ENCODE peak calls at places on chromosomes 13 and 19, in seven cellular contexts. One of them, this sample, is unnamed.

GRCh38 chr13:46355088-46355468 is 32.0 kb downstream of the RUBCNL start:
- DNase-seq in BJ: no peak
- DNase-seq in T-helper 1 cell: no peak
- DNase-seq in stimulated activated CD8-positive, alpha-beta memory T cell treated with anti-CD3 and anti-CD28 coated beads, Interleukin-4, amount 100 ng/mL, for 1 hour: no peak
- DNase-seq in HEK293T: no peak
- DNase-seq in NCI-H1436: no peak
- DNase-seq in NCI-H1048: no peak
- DNase-seq in this sample: no peak

GRCh38 chr19:42248270-42249148 is 6.1 kb upstream of the GSK3A start:
- DNase-seq in BJ: no peak
- DNase-seq in T-helper 1 cell: no peak
- DNase-seq in HEK293T: no peak
- DNase-seq in stimulated activated CD8-positive, alpha-beta memory T cell treated with anti-CD3 and anti-CD28 coated beads, Interleukin-4, amount 100 ng/mL, for 1 hour: no peak
- DNase-seq in NCI-H1436: no peak
- DNase-seq in NCI-H1048: no peak
- DNase-seq in this sample: no peak

GRCh38 chr19:52896431-52897148 is 845 bp downstream of the ZNF320 start:
- DNase-seq in T-helper 1 cell: no peak
- DNase-seq in NCI-H1436: no peak
- DNase-seq in NCI-H1048: no peak
- DNase-seq in BJ: no peak
- DNase-seq in HEK293T: peak; percentile 7
- DNase-seq in stimulated activated CD8-positive, alpha-beta memory T cell treated with anti-CD3 and anti-CD28 coated beads, Interleukin-4, amount 100 ng/mL, for 1 hour: no peak
- DNase-seq in this sample: peak; percentile 59

GRCh38 chr19:54431255-54431838 is 16.1 kb downstream of the TTYH1 start:
- DNase-seq in NCI-H1436: no peak
- DNase-seq in NCI-H1048: no peak
- DNase-seq in stimulated activated CD8-positive, alpha-beta memory T cell treated with anti-CD3 and anti-CD28 coated beads, Interleukin-4, amount 100 ng/mL, for 1 hour: no peak
- DNase-seq in HEK293T: no peak
- DNase-seq in T-helper 1 cell: no peak
- DNase-seq in BJ: no peak
- DNase-seq in this sample: no peak

GRCh38 chr19:52670046-52670445 is 31.9 kb upstream of the ZNF83 start:
- DNase-seq in HEK293T: no peak
- DNase-seq in BJ: no peak
- DNase-seq in stimulated activated CD8-positive, alpha-beta memory T cell treated with anti-CD3 and anti-CD28 coated beads, Interleukin-4, amount 100 ng/mL, for 1 hour: no peak
- DNase-seq in NCI-H1436: no peak
- DNase-seq in T-helper 1 cell: no peak
- DNase-seq in NCI-H1048: no peak
- DNase-seq in this sample: no peak

GRCh38 chr13:39895254-39895653 is 239.8 kb downstream of the COG6 start:
- DNase-seq in NCI-H1436: no peak
- DNase-seq in HEK293T: no peak
- DNase-seq in BJ: no peak
- DNase-seq in NCI-H1048: no peak
- DNase-seq in stimulated activated CD8-positive, alpha-beta memory T cell treated with anti-CD3 and anti-CD28 coated beads, Interleukin-4, amount 100 ng/mL, for 1 hour: no peak
- DNase-seq in T-helper 1 cell: no peak
- DNase-seq in this sample: peak; percentile 56

GRCh38 chr13:40109324-40109958 is 454.0 kb downstream of the COG6 start:
- DNase-seq in T-helper 1 cell: no peak
- DNase-seq in HEK293T: no peak
- DNase-seq in stimulated activated CD8-positive, alpha-beta memory T cell treated with anti-CD3 and anti-CD28 coated beads, Interleukin-4, amount 100 ng/mL, for 1 hour: no peak
- DNase-seq in BJ: peak; percentile 82
- DNase-seq in NCI-H1048: no peak
- DNase-seq in NCI-H1436: no peak
- DNase-seq in this sample: peak; percentile 23

GRCh38 chr13:42255854-42256253 is 16.1 kb upstream of the AKAP11 start:
- DNase-seq in T-helper 1 cell: no peak
- DNase-seq in BJ: no peak
- DNase-seq in HEK293T: no peak
- DNase-seq in NCI-H1436: no peak
- DNase-seq in stimulated activated CD8-positive, alpha-beta memory T cell treated with anti-CD3 and anti-CD28 coated beads, Interleukin-4, amount 100 ng/mL, for 1 hour: no peak
- DNase-seq in NCI-H1048: no peak
- DNase-seq in this sample: no peak

GRCh38 chr19:19595171-19595701 is 23.3 kb downstream of the PBX4 start:
- DNase-seq in NCI-H1436: no peak
- DNase-seq in HEK293T: no peak
- DNase-seq in BJ: no peak
- DNase-seq in T-helper 1 cell: no peak
- DNase-seq in stimulated activated CD8-positive, alpha-beta memory T cell treated with anti-CD3 and anti-CD28 coated beads, Interleukin-4, amount 100 ng/mL, for 1 hour: no peak
- DNase-seq in NCI-H1048: no peak
- DNase-seq in this sample: peak; percentile 73

GRCh38 chr13:94239135-94239534 is 240.3 kb downstream of the DCT start:
- DNase-seq in T-helper 1 cell: no peak
- DNase-seq in stimulated activated CD8-positive, alpha-beta memory T cell treated with anti-CD3 and anti-CD28 coated beads, Interleukin-4, amount 100 ng/mL, for 1 hour: no peak
- DNase-seq in BJ: peak; percentile 37
- DNase-seq in HEK293T: no peak
- DNase-seq in NCI-H1048: no peak
- DNase-seq in NCI-H1436: no peak
- DNase-seq in this sample: peak; percentile 48

GRCh38 chr13:108218044-108218974 is at the start of gene ABHD13:
- DNase-seq in NCI-H1436: peak; percentile 90
- DNase-seq in T-helper 1 cell: peak; percentile 81
- DNase-seq in stimulated activated CD8-positive, alpha-beta memory T cell treated with anti-CD3 and anti-CD28 coated beads, Interleukin-4, amount 100 ng/mL, for 1 hour: peak; percentile 73
- DNase-seq in BJ: peak; percentile 41
- DNase-seq in HEK293T: peak; percentile 80
- DNase-seq in NCI-H1048: peak; percentile 73
- DNase-seq in this sample: peak; percentile 98

GRCh38 chr19:48297975-48298374 is 27.4 kb upstream of the EMP3 start:
- DNase-seq in HEK293T: no peak
- DNase-seq in T-helper 1 cell: no peak
- DNase-seq in NCI-H1048: no peak
- DNase-seq in BJ: no peak
- DNase-seq in stimulated activated CD8-positive, alpha-beta memory T cell treated with anti-CD3 and anti-CD28 coated beads, Interleukin-4, amount 100 ng/mL, for 1 hour: no peak
- DNase-seq in NCI-H1436: no peak
- DNase-seq in this sample: no peak

GRCh38 chr13:44617648-44618047 is 41.5 kb upstream of the TSC22D1 start:
- DNase-seq in NCI-H1436: no peak
- DNase-seq in NCI-H1048: no peak
- DNase-seq in stimulated activated CD8-positive, alpha-beta memory T cell treated with anti-CD3 and anti-CD28 coated beads, Interleukin-4, amount 100 ng/mL, for 1 hour: no peak
- DNase-seq in BJ: no peak
- DNase-seq in HEK293T: no peak
- DNase-seq in T-helper 1 cell: no peak
- DNase-seq in this sample: no peak

GRCh38 chr19:39858541-39858940 is 12.4 kb upstream of the FBL start:
- DNase-seq in HEK293T: no peak
- DNase-seq in NCI-H1436: no peak
- DNase-seq in T-helper 1 cell: no peak
- DNase-seq in NCI-H1048: peak; percentile 64
- DNase-seq in BJ: no peak
- DNase-seq in stimulated activated CD8-positive, alpha-beta memory T cell treated with anti-CD3 and anti-CD28 coated beads, Interleukin-4, amount 100 ng/mL, for 1 hour: no peak
- DNase-seq in this sample: peak; percentile 93

GRCh38 chr13:83057119-83057518 is 825.2 kb downstream of the SLITRK1 start:
- DNase-seq in NCI-H1048: no peak
- DNase-seq in BJ: no peak
- DNase-seq in HEK293T: no peak
- DNase-seq in stimulated activated CD8-positive, alpha-beta memory T cell treated with anti-CD3 and anti-CD28 coated beads, Interleukin-4, amount 100 ng/mL, for 1 hour: no peak
- DNase-seq in NCI-H1436: no peak
- DNase-seq in T-helper 1 cell: no peak
- DNase-seq in this sample: no peak

GRCh38 chr13:67390462-67391093 is 160.4 kb upstream of the PCDH9 start:
- DNase-seq in T-helper 1 cell: no peak
- DNase-seq in HEK293T: no peak
- DNase-seq in NCI-H1436: no peak
- DNase-seq in BJ: no peak
- DNase-seq in NCI-H1048: no peak
- DNase-seq in stimulated activated CD8-positive, alpha-beta memory T cell treated with anti-CD3 and anti-CD28 coated beads, Interleukin-4, amount 100 ng/mL, for 1 hour: no peak
- DNase-seq in this sample: no peak

GRCh38 chr13:90105881-90106496 is 1241.5 kb upstream of the MIR17HG start:
- DNase-seq in T-helper 1 cell: no peak
- DNase-seq in NCI-H1048: no peak
- DNase-seq in HEK293T: peak; percentile 23
- DNase-seq in BJ: peak; percentile 21
- DNase-seq in NCI-H1436: no peak
- DNase-seq in stimulated activated CD8-positive, alpha-beta memory T cell treated with anti-CD3 and anti-CD28 coated beads, Interleukin-4, amount 100 ng/mL, for 1 hour: no peak
- DNase-seq in this sample: no peak

GRCh38 chr13:46748300-46748699 is 48.7 kb downstream of the ESD start:
- DNase-seq in NCI-H1436: no peak
- DNase-seq in T-helper 1 cell: no peak
- DNase-seq in stimulated activated CD8-positive, alpha-beta memory T cell treated with anti-CD3 and anti-CD28 coated beads, Interleukin-4, amount 100 ng/mL, for 1 hour: no peak
- DNase-seq in NCI-H1048: no peak
- DNase-seq in BJ: no peak
- DNase-seq in HEK293T: no peak
- DNase-seq in this sample: no peak

GRCh38 chr13:92994056-92994455 is 232.6 kb upstream of the GPC6 start:
- DNase-seq in BJ: no peak
- DNase-seq in HEK293T: no peak
- DNase-seq in stimulated activated CD8-positive, alpha-beta memory T cell treated with anti-CD3 and anti-CD28 coated beads, Interleukin-4, amount 100 ng/mL, for 1 hour: no peak
- DNase-seq in T-helper 1 cell: no peak
- DNase-seq in NCI-H1048: no peak
- DNase-seq in NCI-H1436: no peak
- DNase-seq in this sample: no peak

GRCh38 chr13:67258482-67258881 is 28.3 kb upstream of the PCDH9 start:
- DNase-seq in T-helper 1 cell: no peak
- DNase-seq in NCI-H1048: no peak
- DNase-seq in HEK293T: no peak
- DNase-seq in NCI-H1436: no peak
- DNase-seq in BJ: no peak
- DNase-seq in stimulated activated CD8-positive, alpha-beta memory T cell treated with anti-CD3 and anti-CD28 coated beads, Interleukin-4, amount 100 ng/mL, for 1 hour: no peak
- DNase-seq in this sample: peak; percentile 66

GRCh38 chr19:12733369-12733896 is 1.1 kb downstream of the TRIR start:
- DNase-seq in stimulated activated CD8-positive, alpha-beta memory T cell treated with anti-CD3 and anti-CD28 coated beads, Interleukin-4, amount 100 ng/mL, for 1 hour: no peak
- DNase-seq in T-helper 1 cell: no peak
- DNase-seq in HEK293T: no peak
- DNase-seq in BJ: no peak
- DNase-seq in NCI-H1436: no peak
- DNase-seq in NCI-H1048: no peak
- DNase-seq in this sample: peak; percentile 44

GRCh38 chr13:97141564-97142005 is 80.5 kb upstream of the MBNL2 start:
- DNase-seq in NCI-H1436: peak; percentile 53
- DNase-seq in stimulated activated CD8-positive, alpha-beta memory T cell treated with anti-CD3 and anti-CD28 coated beads, Interleukin-4, amount 100 ng/mL, for 1 hour: no peak
- DNase-seq in HEK293T: peak; percentile 48
- DNase-seq in T-helper 1 cell: no peak
- DNase-seq in NCI-H1048: peak; percentile 79
- DNase-seq in BJ: no peak
- DNase-seq in this sample: peak; percentile 69

GRCh38 chr13:46866150-46866549 is 30.7 kb downstream of the HTR2A start:
- DNase-seq in BJ: peak; percentile 33
- DNase-seq in NCI-H1436: peak; percentile 30
- DNase-seq in NCI-H1048: no peak
- DNase-seq in T-helper 1 cell: no peak
- DNase-seq in HEK293T: peak; percentile 21
- DNase-seq in stimulated activated CD8-positive, alpha-beta memory T cell treated with anti-CD3 and anti-CD28 coated beads, Interleukin-4, amount 100 ng/mL, for 1 hour: no peak
- DNase-seq in this sample: peak; percentile 91

GRCh38 chr19:58562126-58563033 is 4.0 kb upstream of the UBE2M start:
- DNase-seq in stimulated activated CD8-positive, alpha-beta memory T cell treated with anti-CD3 and anti-CD28 coated beads, Interleukin-4, amount 100 ng/mL, for 1 hour: no peak
- DNase-seq in NCI-H1436: no peak
- DNase-seq in T-helper 1 cell: no peak
- DNase-seq in HEK293T: no peak
- DNase-seq in BJ: no peak
- DNase-seq in NCI-H1048: no peak
- DNase-seq in this sample: no peak

GRCh38 chr19:44845286-44845611 is 848 bp upstream of the NECTIN2 start:
- DNase-seq in NCI-H1436: no peak
- DNase-seq in T-helper 1 cell: no peak
- DNase-seq in NCI-H1048: no peak
- DNase-seq in stimulated activated CD8-positive, alpha-beta memory T cell treated with anti-CD3 and anti-CD28 coated beads, Interleukin-4, amount 100 ng/mL, for 1 hour: no peak
- DNase-seq in HEK293T: no peak
- DNase-seq in BJ: no peak
- DNase-seq in this sample: no peak

GRCh38 chr19:43562698-43563241 is 12.6 kb downstream of the XRCC1 start:
- DNase-seq in HEK293T: no peak
- DNase-seq in NCI-H1048: no peak
- DNase-seq in NCI-H1436: peak; percentile 47
- DNase-seq in BJ: peak; percentile 26
- DNase-seq in T-helper 1 cell: peak; percentile 49
- DNase-seq in stimulated activated CD8-positive, alpha-beta memory T cell treated with anti-CD3 and anti-CD28 coated beads, Interleukin-4, amount 100 ng/mL, for 1 hour: peak; percentile 65
- DNase-seq in this sample: peak; percentile 48

This sample was measured in OCI-M1.